ENCODE peak calls at places on chromosome X, in six cellular contexts. One of them, this sample, is unnamed.

GRCh38 chrX:39816871-39817731 is 280.7 kb downstream of the BCOR start:
- DNase-seq in heart left ventricle: no peak
- DNase-seq in esophagus muscularis mucosa: no peak
- DNase-seq in Peyer's patch: no peak
- DNase-seq in A549: no peak
- DNase-seq in esophagus squamous epithelium: no peak
- DNase-seq in this sample: no peak

GRCh38 chrX:12771445-12772069 is 19.7 kb upstream of the PRPS2 start:
- DNase-seq in heart left ventricle: peak; percentile 7
- DNase-seq in esophagus muscularis mucosa: no peak
- DNase-seq in Peyer's patch: peak; percentile 84
- DNase-seq in A549: peak; percentile 27
- DNase-seq in esophagus squamous epithelium: no peak
- DNase-seq in this sample: peak; percentile 60

GRCh38 chrX:16573781-16574180 is 76.2 kb upstream of the S100G start:
- DNase-seq in heart left ventricle: no peak
- DNase-seq in esophagus muscularis mucosa: no peak
- DNase-seq in Peyer's patch: no peak
- DNase-seq in A549: no peak
- DNase-seq in esophagus squamous epithelium: no peak
- DNase-seq in this sample: no peak

GRCh38 chrX:51496501-51497291 is at the start of gene NUDT11:
- DNase-seq in heart left ventricle: peak; percentile 23
- DNase-seq in esophagus muscularis mucosa: no peak
- DNase-seq in Peyer's patch: peak; percentile 55
- DNase-seq in A549: peak; percentile 30
- DNase-seq in esophagus squamous epithelium: no peak
- DNase-seq in this sample: peak; percentile 57

GRCh38 chrX:134694333-134694925 is 36.2 kb upstream of the PLAC1 start:
- DNase-seq in heart left ventricle: no peak
- DNase-seq in esophagus muscularis mucosa: no peak
- DNase-seq in Peyer's patch: no peak
- DNase-seq in A549: no peak
- DNase-seq in esophagus squamous epithelium: no peak
- DNase-seq in this sample: no peak

GRCh38 chrX:19091596-19091995 is 30.7 kb downstream of the ADGRG2 start:
- DNase-seq in heart left ventricle: no peak
- DNase-seq in esophagus muscularis mucosa: no peak
- DNase-seq in Peyer's patch: no peak
- DNase-seq in A549: no peak
- DNase-seq in esophagus squamous epithelium: no peak
- DNase-seq in this sample: no peak

GRCh38 chrX:134013092-134013497 is 27.7 kb upstream of the GPC3 start:
- DNase-seq in heart left ventricle: no peak
- DNase-seq in esophagus muscularis mucosa: no peak
- DNase-seq in Peyer's patch: no peak
- DNase-seq in A549: no peak
- DNase-seq in esophagus squamous epithelium: no peak
- DNase-seq in this sample: no peak

GRCh38 chrX:76821276-76821675 is 393.8 kb downstream of the MAGEE1 start:
- DNase-seq in heart left ventricle: no peak
- DNase-seq in esophagus muscularis mucosa: no peak
- DNase-seq in Peyer's patch: no peak
- DNase-seq in A549: no peak
- DNase-seq in esophagus squamous epithelium: no peak
- DNase-seq in this sample: no peak

GRCh38 chrX:140572724-140573123 is 67.9 kb upstream of the SOX3 start:
- DNase-seq in heart left ventricle: no peak
- DNase-seq in esophagus muscularis mucosa: no peak
- DNase-seq in Peyer's patch: peak; percentile 56
- DNase-seq in A549: peak; percentile 1
- DNase-seq in esophagus squamous epithelium: no peak
- DNase-seq in this sample: peak; percentile 23

GRCh38 chrX:97882306-97882705 is 998.6 kb downstream of the RPA4 start:
- DNase-seq in heart left ventricle: no peak
- DNase-seq in esophagus muscularis mucosa: no peak
- DNase-seq in Peyer's patch: no peak
- DNase-seq in A549: no peak
- DNase-seq in esophagus squamous epithelium: no peak
- DNase-seq in this sample: no peak

GRCh38 chrX:40504801-40505605 is 75.8 kb upstream of the ATP6AP2 start:
- DNase-seq in heart left ventricle: no peak
- DNase-seq in esophagus muscularis mucosa: no peak
- DNase-seq in Peyer's patch: no peak
- DNase-seq in A549: no peak
- DNase-seq in esophagus squamous epithelium: no peak
- DNase-seq in this sample: no peak

GRCh38 chrX:124392794-124393193 is 46.4 kb downstream of the SH2D1A start:
- DNase-seq in heart left ventricle: no peak
- DNase-seq in esophagus muscularis mucosa: no peak
- DNase-seq in Peyer's patch: no peak
- DNase-seq in A549: no peak
- DNase-seq in esophagus squamous epithelium: no peak
- DNase-seq in this sample: no peak

GRCh38 chrX:45850197-45850774 is 649.6 kb upstream of the DIPK2B start:
- DNase-seq in heart left ventricle: no peak
- DNase-seq in esophagus muscularis mucosa: no peak
- DNase-seq in Peyer's patch: no peak
- DNase-seq in A549: no peak
- DNase-seq in esophagus squamous epithelium: no peak
- DNase-seq in this sample: no peak

GRCh38 chrX:140022482-140022881 is 57.2 kb upstream of the CXorf66 start:
- DNase-seq in heart left ventricle: no peak
- DNase-seq in esophagus muscularis mucosa: no peak
- DNase-seq in Peyer's patch: no peak
- DNase-seq in A549: no peak
- DNase-seq in esophagus squamous epithelium: no peak
- DNase-seq in this sample: no peak

GRCh38 chrX:68912113-68912980 is 83.5 kb downstream of the EFNB1 start:
- DNase-seq in heart left ventricle: no peak
- DNase-seq in esophagus muscularis mucosa: no peak
- DNase-seq in Peyer's patch: no peak
- DNase-seq in A549: no peak
- DNase-seq in esophagus squamous epithelium: no peak
- DNase-seq in this sample: no peak

GRCh38 chrX:16666541-16666940 is 16.6 kb downstream of the S100G start:
- DNase-seq in heart left ventricle: no peak
- DNase-seq in esophagus muscularis mucosa: no peak
- DNase-seq in Peyer's patch: no peak
- DNase-seq in A549: no peak
- DNase-seq in esophagus squamous epithelium: no peak
- DNase-seq in this sample: no peak

GRCh38 chrX:17595456-17596035 is 141.7 kb upstream of the SCML1 start:
- DNase-seq in heart left ventricle: no peak
- DNase-seq in esophagus muscularis mucosa: no peak
- DNase-seq in Peyer's patch: no peak
- DNase-seq in A549: no peak
- DNase-seq in esophagus squamous epithelium: no peak
- DNase-seq in this sample: no peak

GRCh38 chrX:77436682-77437081 is 10.5 kb upstream of the FGF16 start:
- DNase-seq in heart left ventricle: no peak
- DNase-seq in esophagus muscularis mucosa: no peak
- DNase-seq in Peyer's patch: no peak
- DNase-seq in A549: no peak
- DNase-seq in esophagus squamous epithelium: no peak
- DNase-seq in this sample: no peak

GRCh38 chrX:10598540-10598939 is 21.8 kb downstream of the MID1 start:
- DNase-seq in heart left ventricle: peak; percentile 16
- DNase-seq in esophagus muscularis mucosa: no peak
- DNase-seq in Peyer's patch: no peak
- DNase-seq in A549: no peak
- DNase-seq in esophagus squamous epithelium: no peak
- DNase-seq in this sample: no peak

GRCh38 chrX:129559800-129560199 is 19.7 kb downstream of the OCRL start:
- DNase-seq in heart left ventricle: no peak
- DNase-seq in esophagus muscularis mucosa: no peak
- DNase-seq in Peyer's patch: no peak
- DNase-seq in A549: no peak
- DNase-seq in esophagus squamous epithelium: no peak
- DNase-seq in this sample: no peak

GRCh38 chrX:8364369-8365141 is 100.1 kb upstream of the VCX3B start:
- DNase-seq in heart left ventricle: peak; percentile 5
- DNase-seq in esophagus muscularis mucosa: no peak
- DNase-seq in Peyer's patch: no peak
- DNase-seq in A549: no peak
- DNase-seq in esophagus squamous epithelium: no peak
- DNase-seq in this sample: no peak

GRCh38 chrX:36214924-36215323 is 295.4 kb downstream of the CFAP47 start:
- DNase-seq in heart left ventricle: no peak
- DNase-seq in esophagus muscularis mucosa: no peak
- DNase-seq in Peyer's patch: no peak
- DNase-seq in A549: no peak
- DNase-seq in esophagus squamous epithelium: no peak
- DNase-seq in this sample: no peak

DNA sequence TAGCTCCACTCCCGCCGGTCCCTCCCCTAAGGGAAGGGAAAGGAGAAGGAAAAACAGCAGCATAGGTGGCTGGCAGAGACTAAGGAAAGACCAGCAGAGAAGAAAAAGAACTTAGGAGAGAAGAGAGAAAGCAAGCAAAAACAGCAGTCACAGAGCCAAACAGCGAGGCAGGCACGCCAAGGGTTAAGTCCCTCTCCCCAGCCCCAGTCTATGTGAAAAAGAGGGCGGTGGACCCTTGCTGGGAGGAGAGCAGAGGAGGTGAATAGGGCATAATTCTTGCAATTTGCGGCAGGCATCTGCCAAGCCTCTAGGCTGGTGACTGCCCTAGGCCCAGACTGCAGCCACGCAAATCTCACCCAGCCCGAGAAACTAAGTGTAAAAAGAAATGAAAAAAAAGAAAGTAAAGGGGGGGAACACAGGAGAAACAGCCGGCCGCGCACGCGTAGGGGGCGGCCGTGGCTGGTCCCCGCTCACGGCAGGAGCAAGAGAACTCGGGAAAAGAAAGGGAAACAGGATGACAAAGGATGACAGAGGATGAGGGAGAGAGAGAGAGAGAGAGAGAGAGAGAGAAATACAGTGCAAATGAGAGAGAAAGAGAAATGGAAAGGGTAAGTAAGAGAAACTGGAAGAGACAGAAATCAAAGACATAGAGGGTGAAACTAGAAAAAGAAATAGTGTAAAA is 48.6 kb downstream of the MAGEA9 start:
- DNase-seq in heart left ventricle: no peak
- DNase-seq in esophagus muscularis mucosa: no peak
- DNase-seq in Peyer's patch: no peak
- DNase-seq in A549: no peak
- DNase-seq in esophagus squamous epithelium: no peak
- DNase-seq in this sample: no peak
- H3K4me3 ChIP-seq in heart left ventricle: peak overlapping the region; percentile 35
- H3K4me3 ChIP-seq in esophagus muscularis mucosa: peak overlapping the region; percentile 36
- H3K4me3 ChIP-seq in Peyer's patch: no peak overlapping the region
- H3K4me3 ChIP-seq in A549: no peak overlapping the region
- H3K4me3 ChIP-seq in esophagus squamous epithelium: peak overlapping the region; percentile 21
- H3K4me3 ChIP-seq in this sample: no peak overlapping the region

DNA sequence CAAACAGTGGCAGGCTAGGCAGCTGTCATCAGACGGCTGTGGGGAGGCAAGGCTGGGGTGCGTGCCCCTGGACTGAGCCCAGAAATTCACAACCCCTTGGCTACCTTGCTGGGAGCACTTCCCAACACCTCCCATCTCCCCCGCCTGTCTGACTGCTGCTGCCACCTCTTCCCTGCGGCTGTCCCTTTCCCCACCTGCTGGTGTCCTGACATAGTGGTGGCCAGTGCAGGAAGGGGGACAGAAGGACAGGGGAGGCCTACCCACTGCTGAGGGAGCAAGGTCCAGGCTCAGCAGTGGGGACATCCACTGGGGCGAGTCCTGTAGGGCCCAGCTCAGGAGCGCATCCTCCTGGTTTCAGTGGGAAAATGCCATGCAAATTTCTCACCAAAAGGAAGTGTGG is 3.4 kb downstream of the ABCD1 start:
- DNase-seq in heart left ventricle: no peak
- DNase-seq in esophagus muscularis mucosa: no peak
- DNase-seq in Peyer's patch: no peak
- DNase-seq in A549: no peak
- DNase-seq in esophagus squamous epithelium: no peak
- DNase-seq in this sample: no peak
- H3K4me1 ChIP-seq in heart left ventricle: peaks cover 29% of the 10 kb centered on the region
- H3K4me1 ChIP-seq in esophagus muscularis mucosa: peaks cover 50% of the 10 kb centered on the region
- H3K4me1 ChIP-seq in Peyer's patch: peaks cover 10% of the 10 kb centered on the region
- H3K4me1 ChIP-seq in A549: peaks cover 16% of the 10 kb centered on the region
- H3K4me1 ChIP-seq in esophagus squamous epithelium: peaks cover 37% of the 10 kb centered on the region
- H3K4me1 ChIP-seq in this sample: peaks cover 47% of the 10 kb centered on the region

GRCh38 chrX:118062048-118062789 is 54.4 kb downstream of the KLHL13 start:
- DNase-seq in heart left ventricle: no peak
- DNase-seq in esophagus muscularis mucosa: no peak
- DNase-seq in Peyer's patch: no peak
- DNase-seq in A549: no peak
- DNase-seq in esophagus squamous epithelium: no peak
- DNase-seq in this sample: no peak
- TF ChIP-seq POLR2A in heart left ventricle: no peak
- TF ChIP-seq POLR2A in esophagus muscularis mucosa: no peak
- TF ChIP-seq POLR2A in Peyer's patch: no peak
- TF ChIP-seq POLR2A in A549: no peak
- TF ChIP-seq POLR2A in esophagus squamous epithelium: no peak
- TF ChIP-seq POLR2A in this sample: no peak

DNA sequence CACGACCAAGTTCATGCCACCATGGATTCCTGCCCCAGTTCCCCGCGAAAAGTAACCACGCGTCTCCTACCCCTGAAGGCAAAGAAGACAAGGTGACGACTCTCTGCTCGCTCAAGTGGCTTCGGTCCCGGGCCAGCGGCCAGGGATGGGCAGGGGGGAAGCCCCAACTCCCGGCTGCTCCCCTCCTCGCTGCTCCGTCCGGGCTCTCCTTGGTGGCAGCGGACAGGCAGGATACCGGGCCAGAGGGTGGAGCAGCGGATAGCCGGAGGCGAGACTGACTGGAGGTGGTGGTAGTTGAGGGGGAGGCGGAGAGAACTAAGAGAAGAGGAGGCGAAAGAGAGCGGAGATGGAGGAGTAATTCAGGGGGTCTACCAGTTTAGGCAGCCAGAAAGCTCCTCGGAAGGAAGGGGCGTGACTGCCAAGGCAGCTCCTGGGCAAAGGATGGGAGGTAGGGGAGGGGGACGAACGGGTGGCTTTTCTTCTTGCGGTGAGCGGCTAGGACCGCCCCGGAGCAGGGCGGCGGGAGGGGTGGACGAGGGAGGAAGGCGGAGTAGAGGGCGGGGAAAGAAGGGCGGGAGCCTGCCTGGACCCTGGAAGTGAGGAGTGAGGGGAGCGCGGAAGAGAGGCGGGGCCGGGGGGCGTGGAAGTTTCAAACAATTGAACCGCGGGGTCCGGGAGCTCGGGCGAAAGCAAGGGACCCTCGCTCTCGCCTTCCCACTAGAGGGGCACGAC is at the start of gene AMOT:
- DNase-seq in heart left ventricle: peak; percentile 83
- DNase-seq in esophagus muscularis mucosa: peak; percentile 92
- DNase-seq in Peyer's patch: peak; percentile 89
- DNase-seq in A549: peak; percentile 33
- DNase-seq in esophagus squamous epithelium: no peak
- DNase-seq in this sample: peak; percentile 69
- H3K4me3 ChIP-seq in heart left ventricle: peak within 1 kb of the TSS; percentile 63
- H3K4me3 ChIP-seq in esophagus muscularis mucosa: peak within 1 kb of the TSS; percentile 62
- H3K4me3 ChIP-seq in Peyer's patch: peak within 1 kb of the TSS; percentile 58
- H3K4me3 ChIP-seq in A549: peak within 1 kb of the TSS; percentile 91
- H3K4me3 ChIP-seq in esophagus squamous epithelium: peak within 1 kb of the TSS; percentile 65
- H3K4me3 ChIP-seq in this sample: peak within 1 kb of the TSS; percentile 50

GRCh38 chrX:23904096-23904495 is 3.6 kb downstream of the APOO start:
- DNase-seq in heart left ventricle: no peak
- DNase-seq in esophagus muscularis mucosa: no peak
- DNase-seq in Peyer's patch: no peak
- DNase-seq in A549: no peak
- DNase-seq in esophagus squamous epithelium: no peak
- DNase-seq in this sample: no peak
- H3K4me1 ChIP-seq in heart left ventricle: peaks cover 15% of the 10 kb centered on the region
- H3K4me1 ChIP-seq in esophagus muscularis mucosa: peaks cover 25% of the 10 kb centered on the region
- H3K4me1 ChIP-seq in Peyer's patch: no peaks in the 10 kb centered on the region
- H3K4me1 ChIP-seq in A549: peaks cover 44% of the 10 kb centered on the region
- H3K4me1 ChIP-seq in esophagus squamous epithelium: peaks cover 8% of the 10 kb centered on the region
- H3K4me1 ChIP-seq in this sample: peaks cover 24% of the 10 kb centered on the region